ENCODE peak calls at places on chromosomes 4 and X, in nine cellular contexts. A, U, V, R, K, B, M, Y and X are unnamed samples.

GRCh38 chr4:8277356-8278008 is 7.9 kb downstream of the HTRA3 start:
- DNase-seq in M (no peak), R (no peak), B (no peak), A (peak; percentile 12), Y (no peak), V (peak; percentile 2), K (no peak), U (peak; percentile 23), X (no peak)

GRCh38 chr4:129232627-129233337 is 136.8 kb downstream of the C4orf33 start:
- DNase-seq in M (no peak), V (no peak), U (no peak), R (no peak), Y (no peak), A (no peak), K (no peak), B (no peak), X (no peak)

GRCh38 chr4:151833174-151833573 is 72.4 kb upstream of the GATB start:
- DNase-seq in U (no peak), M (no peak), K (no peak), A (no peak), Y (no peak), R (no peak), V (no peak), B (no peak), X (no peak)

GRCh38 chrX:1483843-1484637 is 31.3 kb upstream of the ASMTL start:
- DNase-seq in K (no peak), B (no peak), M (no peak), U (no peak), V (no peak), R (no peak), Y (no peak), A (no peak), X (no peak)

GRCh38 chr4:40621229-40621591 is 8.5 kb downstream of the RBM47 start:
- DNase-seq in U (no peak), V (no peak), A (no peak), Y (no peak), M (no peak), B (no peak), K (no peak), R (no peak), X (no peak)

GRCh38 chr4:163679189-163679588 is 184.7 kb downstream of the TMA16 start:
- DNase-seq in Y (no peak), R (no peak), K (no peak), A (no peak), M (no peak), V (no peak), B (no peak), U (no peak), X (no peak)

GRCh38 chr4:77001907-77002306 is 52.4 kb downstream of the SEPTIN11 start:
- DNase-seq in K (no peak), M (no peak), A (no peak), B (no peak), Y (no peak), R (no peak), V (no peak), U (no peak), X (no peak)

GRCh38 chr4:86834901-86835300 is 14.3 kb downstream of the SLC10A6 start:
- DNase-seq in V (no peak), Y (no peak), A (no peak), M (no peak), R (no peak), U (no peak), K (peak; percentile 96), B (no peak), X (peak; percentile 80)

GRCh38 chr4:161856711-161857326 is 307.0 kb downstream of the FSTL5 start:
- DNase-seq in U (no peak), A (no peak), K (no peak), V (no peak), R (no peak), M (no peak), Y (no peak), B (no peak), X (no peak)

GRCh38 chr4:179076865-179077264 is 1634.6 kb upstream of the AGA start:
- DNase-seq in Y (no peak), M (no peak), U (no peak), R (no peak), A (no peak), B (no peak), K (no peak), V (no peak), X (no peak)

GRCh38 chr4:44447563-44448504 is 775 bp downstream of the KCTD8 start:
- DNase-seq in B (peak; percentile 43), A (peak; percentile 23), M (no peak), V (peak; percentile 23), R (peak; percentile 20), Y (peak; percentile 70), K (no peak), U (peak; percentile 48), X (no peak)
- H3K4me3 ChIP-seq in B (peak overlapping the region; percentile 56), A (peak overlapping the region; percentile 68), M (peak overlapping the region; percentile 34), V (peak overlapping the region; percentile 15), R (peak overlapping the region; percentile 64), Y (peak overlapping the region; percentile 68), K (no peak overlapping the region), U (peak overlapping the region; percentile 42), X (no peak overlapping the region)

GRCh38 chr4:138919094-138919936 is 96.3 kb upstream of the NOCT start:
- DNase-seq in Y (peak; percentile 66), K (peak; percentile 54), M (peak; percentile 48), B (peak; percentile 81), A (peak; percentile 72), V (peak; percentile 76), R (peak; percentile 32), U (peak; percentile 20), X (peak; percentile 28)
- TF ChIP-seq CTCF in Y (peak; percentile 13), K (peak; percentile 68), M (no peak), B (peak; percentile 84), A (peak; percentile 93), V (peak; percentile 44), R (peak; percentile 20), U (no peak), X (peak; percentile 83)

DNA sequence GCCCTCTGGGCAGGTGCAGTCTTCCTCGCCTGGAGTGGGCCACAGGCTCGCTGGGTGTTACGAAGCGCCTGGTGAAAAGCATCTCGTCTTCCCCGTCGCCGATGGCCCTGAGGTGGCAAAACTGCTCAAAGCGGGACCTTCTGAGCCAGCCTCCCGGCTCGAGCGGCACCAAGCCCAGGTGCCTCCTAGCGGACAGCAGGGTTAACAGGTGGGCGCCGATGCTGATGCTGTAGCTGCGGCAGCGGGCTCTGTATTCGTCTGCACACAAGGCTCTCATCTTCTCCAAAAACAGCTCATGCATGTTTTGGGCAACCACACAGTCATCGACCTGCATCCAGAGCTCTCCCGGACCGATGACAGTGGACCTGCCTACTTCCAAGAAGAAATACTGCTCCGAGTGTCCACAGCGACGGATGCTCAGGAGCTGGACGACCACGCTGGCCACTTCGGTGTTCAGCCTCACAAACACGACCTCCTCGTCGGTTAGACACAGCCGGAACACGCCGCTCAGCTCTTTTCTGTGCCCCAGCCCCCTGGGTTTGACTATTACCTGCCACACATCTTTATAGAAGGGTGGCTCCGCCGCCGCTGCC is 1.2 kb downstream of the IRS4 start:
- DNase-seq in V (no peak), Y (no peak), M (no peak), B (no peak), U (no peak), R (no peak), K (no peak), A (no peak), X (no peak)
- H3K4me3 ChIP-seq in V (no peak overlapping the region), Y (peak overlapping the region; percentile 44), M (peak overlapping the region; percentile 21), B (peak overlapping the region; percentile 43), U (peak overlapping the region; percentile 45), R (peak overlapping the region; percentile 45), K (no peak overlapping the region), A (peak overlapping the region; percentile 57), X (no peak overlapping the region)

GRCh38 chr4:1870578-1871443 is at the start of gene NSD2:
- DNase-seq in Y (peak; percentile 93), U (peak; percentile 89), K (peak; percentile 29), R (peak; percentile 78), A (peak; percentile 94), M (peak; percentile 76), V (peak; percentile 91), B (peak; percentile 93), X (peak; percentile 46)

GRCh38 chr4:1868912-1869311 is 2.3 kb upstream of the NSD2 start:
- DNase-seq in R (no peak), A (no peak), K (no peak), B (no peak), M (no peak), Y (no peak), V (no peak), U (no peak), X (no peak)

GRCh38 chr4:1870328-1870577 is 940 bp upstream of the NSD2 start:
- DNase-seq in V (peak; percentile 92), R (peak; percentile 84), Y (peak; percentile 92), M (peak; percentile 70), A (peak; percentile 89), K (no peak), B (peak; percentile 94), U (peak; percentile 77), X (no peak)

GRCh38 chr4:1868293-1868692 is 2.9 kb upstream of the NSD2 start:
- DNase-seq in U (no peak), K (no peak), B (no peak), M (no peak), V (no peak), Y (peak; percentile 27), R (no peak), A (no peak), X (no peak)

GRCh38 chr4:1869530-1870327 is 1.5 kb upstream of the NSD2 start:
- DNase-seq in K (no peak), R (no peak), V (no peak), Y (no peak), U (no peak), M (no peak), B (no peak), A (no peak), X (no peak)
- TF ChIP-seq CTCF in K (no peak), R (no peak), V (no peak), Y (no peak), U (no peak), M (no peak), B (no peak), A (no peak), X (no peak)

DNA sequence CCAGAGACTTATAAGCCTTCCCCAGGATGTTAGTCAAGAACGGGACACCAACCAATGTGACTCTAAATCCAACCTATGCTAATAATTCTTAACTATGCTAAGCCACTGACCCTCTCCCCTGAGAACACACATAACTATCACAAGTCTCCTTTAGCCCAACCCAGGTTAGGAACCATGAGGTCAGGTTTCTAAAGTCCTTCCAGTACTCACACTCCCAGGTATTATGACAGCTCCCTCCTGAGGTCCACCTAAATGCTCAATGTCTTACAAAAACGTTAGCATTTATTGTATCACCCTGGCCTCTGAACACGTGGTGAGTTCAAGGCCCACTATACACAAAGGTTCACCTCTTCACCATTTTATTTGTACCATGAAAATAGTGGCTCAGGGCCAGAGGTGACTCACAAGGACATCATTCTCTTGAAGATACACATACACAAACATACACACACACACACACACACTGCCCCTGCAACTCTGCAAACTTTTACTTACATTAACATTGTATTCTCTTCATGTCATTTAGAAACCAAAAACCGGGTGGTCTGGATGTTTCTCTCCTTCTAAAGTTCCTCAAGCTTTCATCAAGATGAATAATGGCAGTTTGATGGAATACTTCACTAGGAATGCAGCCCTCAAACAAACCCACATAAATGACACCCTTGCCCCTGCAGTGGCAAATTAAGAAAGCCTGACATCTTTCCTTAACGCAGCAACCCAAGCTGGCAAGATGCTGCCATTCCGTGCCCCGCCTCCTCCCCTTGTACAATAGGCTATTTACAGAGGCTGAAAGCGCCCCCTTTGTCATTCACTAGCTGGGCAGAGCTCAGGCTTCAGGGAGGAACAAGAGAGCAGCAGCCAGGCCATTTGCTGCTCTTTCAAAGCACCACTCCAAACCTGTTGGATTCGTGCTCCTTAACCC is 17.7 kb downstream of the ACSL1 start:
- DNase-seq in R (no peak), V (no peak), A (no peak), U (no peak), Y (peak; percentile 49), M (no peak), K (peak; percentile 31), B (no peak), X (no peak)
- H3K4me3 ChIP-seq in R (no peak overlapping the region), V (no peak overlapping the region), A (peak overlapping the region; percentile 35), U (no peak overlapping the region), Y (no peak overlapping the region), M (no peak overlapping the region), K (no peak overlapping the region), B (no peak overlapping the region), X (no peak overlapping the region)